ENCODE peak calls at places on chromosomes 6 and 20, in six cellular contexts. D is GM19239; S is amniotic stem cell; T is stimulated activated CD4-positive, alpha-beta T cell treated with anti-CD3 and anti-CD28 coated beads, Interleukin-1b, Interleukin-23, amount 100 ng/mL, for 1 hour; F is H54; L is head of caudate nucleus. B is an unnamed sample.

GRCh38 chr20:9087531-9088217 is 18.8 kb downstream of the PLCB4 start:
- DNase-seq in T (no peak), S (no peak), F (no peak), D (no peak), L (no peak), B (no peak)

GRCh38 chr6:52233975-52234823 is 10.1 kb downstream of the IL17F start:
- DNase-seq in D (peak; percentile 32), T (no peak), S (no peak), L (no peak), F (peak; percentile 66), B (no peak)

GRCh38 chr20:13173201-13173600 is 47.9 kb upstream of the ISM1 start:
- DNase-seq in F (no peak), T (no peak), L (no peak), S (no peak), D (no peak), B (no peak)

GRCh38 chr6:32752580-32752979 is 10.8 kb downstream of the HLA-DQB2 start:
- DNase-seq in L (no peak), S (no peak), T (no peak), D (no peak), F (no peak), B (no peak)

GRCh38 chr6:20630617-20631448 is 96.6 kb downstream of the CDKAL1 start:
- DNase-seq in S (no peak), T (no peak), D (no peak), L (no peak), F (no peak), B (peak; percentile 3)

GRCh38 chr20:22794200-22794599 is 209.8 kb upstream of the FOXA2 start:
- DNase-seq in F (no peak), S (no peak), L (no peak), T (no peak), D (no peak), B (no peak)

GRCh38 chr6:14642842-14643241 is 525.3 kb downstream of the CD83 start:
- DNase-seq in D (no peak), T (no peak), S (no peak), L (no peak), F (no peak), B (no peak)

GRCh38 chr20:53579581-53580375 is 13.9 kb downstream of the ZNF217 start:
- DNase-seq in T (no peak), F (no peak), D (no peak), L (no peak), S (no peak), B (no peak)

GRCh38 chr6:5290097-5290496 is 28.8 kb downstream of the FARS2 start:
- DNase-seq in L (no peak), T (no peak), F (no peak), D (no peak), S (no peak), B (no peak)

GRCh38 chr20:61135966-61136365 is 116.1 kb upstream of the CDH4 start:
- DNase-seq in S (no peak), T (no peak), D (no peak), L (no peak), F (no peak), B (no peak)

GRCh38 chr6:44064089-44064947 is 62.9 kb downstream of the MRPL14 start:
- DNase-seq in T (no peak), L (no peak), D (no peak), S (no peak), F (peak; percentile 97), B (no peak)

GRCh38 chr6:104019075-104019474 is 840.6 kb downstream of the HACE1 start:
- DNase-seq in S (no peak), L (no peak), D (no peak), F (no peak), T (no peak), B (no peak)

GRCh38 chr6:33279971-33280511 is 3.1 kb downstream of the B3GALT4 start:
- DNase-seq in F (no peak), S (no peak), D (no peak), L (no peak), T (no peak), B (no peak)

GRCh38 chr6:109349419-109349987 is 32.8 kb downstream of the CD164 start:
- DNase-seq in F (no peak), D (no peak), L (no peak), T (no peak), S (no peak), B (no peak)

B was measured in stimulated activated naive B cell treated with anti-CD40 and anti-IgM and Interleukin-4, amounts not matched to agents 10 μg/mL and 1 μg/mL and 100 μg/mL, for 72 hours.